ENCODE peak calls at places on chromosomes 3 and 15, in eight cellular contexts. E is body of pancreas, W is prostate gland, T is breast epithelium, Q is vagina, O is heart left ventricle, C is GM12878, P is tibial nerve. K is an unnamed sample.

GRCh38 chr15:70362911-70363310 is 265.2 kb upstream of the TLE3 start:
- DNase-seq in E (peak; percentile 46), W (no peak), T (peak; percentile 17), Q (no peak), O (peak; percentile 44), C (no peak), P (no peak), K (peak; percentile 71)

GRCh38 chr15:39869858-39870515 is 50.1 kb downstream of the GPR176 start:
- DNase-seq in E (no peak), W (no peak), T (no peak), Q (no peak), O (no peak), C (no peak), P (no peak), K (no peak)

GRCh38 chr3:13012228-13012691 is 61.0 kb downstream of the IQSEC1 start:
- DNase-seq in E (peak; percentile 52), W (no peak), T (peak; percentile 56), Q (no peak), O (peak; percentile 76), C (peak; percentile 84), P (peak; percentile 56), K (peak; percentile 89)

GRCh38 chr3:174618368-174618767 is 240.8 kb upstream of the NAALADL2 start:
- DNase-seq in E (no peak), W (no peak), T (no peak), Q (no peak), O (no peak), C (no peak), P (no peak), K (no peak)

GRCh38 chr3:157204431-157204830 is 44.5 kb upstream of the CCNL1 start:
- DNase-seq in E (no peak), W (no peak), T (no peak), Q (no peak), O (no peak), C (no peak), P (no peak), K (no peak)

GRCh38 chr3:169964176-169964575 is 2.4 kb upstream of the SEC62 start:
- DNase-seq in E (no peak), W (no peak), T (no peak), Q (no peak), O (no peak), C (no peak), P (no peak), K (no peak)

GRCh38 chr3:61422945-61423740 is 138.2 kb upstream of the PTPRG start:
- DNase-seq in E (no peak), W (no peak), T (no peak), Q (no peak), O (no peak), C (no peak), P (no peak), K (no peak)

GRCh38 chr15:44058126-44058525 is 136.9 kb downstream of the FRMD5 start:
- DNase-seq in E (no peak), W (no peak), T (no peak), Q (no peak), O (no peak), C (no peak), P (no peak), K (no peak)

GRCh38 chr15:28901987-28902745 is 16.4 kb downstream of the APBA2 start:
- DNase-seq in E (no peak), W (no peak), T (no peak), Q (no peak), O (no peak), C (no peak), P (no peak), K (no peak)

GRCh38 chr3:25150199-25150598 is 277.9 kb upstream of the RARB start:
- DNase-seq in E (no peak), W (no peak), T (no peak), Q (no peak), O (no peak), C (no peak), P (no peak), K (no peak)

GRCh38 chr15:55824857-55825613 is 82.1 kb upstream of the PRTG start:
- DNase-seq in E (no peak), W (no peak), T (no peak), Q (peak; percentile 58), O (no peak), C (no peak), P (no peak), K (no peak)

GRCh38 chr15:22888120-22888859 is 49.8 kb downstream of the NIPA2 start:
- DNase-seq in E (no peak), W (no peak), T (no peak), Q (no peak), O (peak; percentile 53), C (no peak), P (no peak), K (no peak)

GRCh38 chr3:108407858-108408257 is 102.5 kb downstream of the MYH15 start:
- DNase-seq in E (no peak), W (no peak), T (no peak), Q (no peak), O (no peak), C (no peak), P (no peak), K (no peak)

GRCh38 chr15:50562735-50563640 is 16.5 kb upstream of the USP50 start:
- DNase-seq in E (no peak), W (no peak), T (no peak), Q (no peak), O (no peak), C (no peak), P (no peak), K (no peak)

GRCh38 chr3:535566-536416 is 339.2 kb downstream of the CHL1 start:
- DNase-seq in E (peak; percentile 61), W (no peak), T (no peak), Q (no peak), O (peak; percentile 28), C (no peak), P (no peak), K (peak; percentile 73)

GRCh38 chr15:55235637-55236036 is 38.9 kb upstream of the RSL24D1 start:
- DNase-seq in E (no peak), W (no peak), T (no peak), Q (no peak), O (no peak), C (no peak), P (no peak), K (no peak)

GRCh38 chr3:72384602-72385001 is 463.6 kb downstream of the SHQ1 start:
- DNase-seq in E (no peak), W (no peak), T (no peak), Q (no peak), O (no peak), C (no peak), P (no peak), K (no peak)

GRCh38 chr15:46815765-46816164 is 901.5 kb upstream of the SEMA6D start:
- DNase-seq in E (peak; percentile 47), W (no peak), T (no peak), Q (no peak), O (peak; percentile 48), C (no peak), P (no peak), K (no peak)

GRCh38 chr3:134614955-134615354 is 35.9 kb downstream of the KY start:
- DNase-seq in E (no peak), W (no peak), T (no peak), Q (no peak), O (no peak), C (no peak), P (no peak), K (no peak)

GRCh38 chr15:54345827-54346226 is 367.6 kb downstream of the UNC13C start:
- DNase-seq in E (no peak), W (no peak), T (no peak), Q (no peak), O (no peak), C (no peak), P (no peak), K (no peak)

GRCh38 chr3:155737844-155738460 is 6.9 kb downstream of the PLCH1 start:
- DNase-seq in E (peak; percentile 87), W (peak; percentile 53), T (no peak), Q (no peak), O (no peak), C (peak; percentile 48), P (no peak), K (no peak)

GRCh38 chr15:27082526-27082925 is 111.5 kb downstream of the GABRG3 start:
- DNase-seq in E (no peak), W (no peak), T (no peak), Q (no peak), O (no peak), C (no peak), P (no peak), K (no peak)

GRCh38 chr15:79431636-79432344 is at the start of gene MINAR1:
- DNase-seq in E (peak; percentile 50), W (no peak), T (no peak), Q (no peak), O (peak; percentile 35), C (no peak), P (no peak), K (no peak)
- TF ChIP-seq CTCF in E (no peak), W (no peak), T (no peak), Q (no peak), O (no peak), C (no peak), P (no peak), K (no peak)

GRCh38 chr15:63626955-63627354 is 29.8 kb downstream of the FBXL22 start:
- DNase-seq in E (no peak), W (no peak), T (no peak), Q (no peak), O (no peak), C (peak; percentile 56), P (no peak), K (no peak)
- H3K36me3 ChIP-seq in E (peaks cover 29% of the 10 kb centered on the region), W (peaks cover 10% of the 10 kb centered on the region), T (peaks cover 5% of the 10 kb centered on the region), Q (no peaks in the 10 kb centered on the region), O (peaks cover 100% of the 10 kb centered on the region), C (peaks cover 28% of the 10 kb centered on the region), P (peaks cover 5% of the 10 kb centered on the region), K (peaks cover 71% of the 10 kb centered on the region)

GRCh38 chr3:183555541-183556081 is at the start of gene KLHL6:
- DNase-seq in E (no peak), W (no peak), T (no peak), Q (no peak), O (peak; percentile 51), C (peak; percentile 64), P (no peak), K (no peak)
- TF ChIP-seq POLR2A in E (no peak), W (no peak), T (no peak), Q (no peak), O (peak; percentile 22), C (peak; percentile 85), P (no peak), K (no peak)

GRCh38 chr15:25182098-25182478 is 227.3 kb downstream of the SNRPN start:
- DNase-seq in E (no peak), W (no peak), T (no peak), Q (peak; percentile 77), O (no peak), C (no peak), P (no peak), K (peak; percentile 35)

GRCh38 chr15:25183581-25184330 is 229.0 kb downstream of the SNRPN start:
- DNase-seq in E (peak; percentile 6), W (no peak), T (no peak), Q (peak; percentile 71), O (peak; percentile 8), C (no peak), P (no peak), K (peak; percentile 36)

GRCh38 chr15:25181290-25182097 is 226.7 kb downstream of the SNRPN start:
- DNase-seq in E (peak; percentile 8), W (no peak), T (peak; percentile 14), Q (peak; percentile 81), O (no peak), C (no peak), P (no peak), K (peak; percentile 46)

GRCh38 chr15:25184356-25185155 is 229.8 kb downstream of the SNRPN start:
- DNase-seq in E (peak; percentile 3), W (no peak), T (no peak), Q (no peak), O (peak; percentile 10), C (no peak), P (no peak), K (peak; percentile 24)

GRCh38 chr15:25182736-25183445 is 228.1 kb downstream of the SNRPN start:
- DNase-seq in E (peak; percentile 3), W (no peak), T (no peak), Q (peak; percentile 72), O (peak; percentile 13), C (no peak), P (no peak), K (peak; percentile 40)
- TF ChIP-seq CTCF in E (no peak), W (no peak), T (no peak), Q (no peak), O (no peak), C (no peak), P (no peak), K (no peak)

K was measured in sigmoid colon.